ENCODE peak calls at places on chromosomes 5 and 9, in six cellular contexts. P is GM04503, C is kidney epithelial cell, Z is upper lobe of right lung, J is HEK293T, E is NCI-H82. G is an unnamed sample.

GRCh38 chr9:129109504-129109903 is 1.1 kb downstream of the CRAT start:
- DNase-seq in P (no peak), C (no peak), Z (no peak), J (peak), E (peak), G (peak)

GRCh38 chr5:173734716-173735115 is 118.3 kb upstream of the BOD1 start:
- DNase-seq in P (no peak), C (no peak), Z (no peak), J (no peak), E (no peak), G (no peak)

GRCh38 chr5:142906863-142907671 is 136.9 kb downstream of the ARHGAP26 start:
- DNase-seq in P (no peak), C (no peak), Z (no peak), J (no peak), E (peak), G (peak)

GRCh38 chr5:116763987-116764866 is 189.6 kb upstream of the SEMA6A start:
- DNase-seq in P (no peak), C (no peak), Z (no peak), J (no peak), E (no peak), G (no peak)

GRCh38 chr5:91425046-91425445 is 41.9 kb upstream of the ARRDC3 start:
- DNase-seq in P (no peak), C (no peak), Z (no peak), J (no peak), E (no peak), G (no peak)

GRCh38 chr9:2385746-2386145 is 235.8 kb upstream of the VLDLR start:
- DNase-seq in P (no peak), C (no peak), Z (no peak), J (no peak), E (peak), G (no peak)

GRCh38 chr9:26260238-26260637 is 582.0 kb upstream of the TUSC1 start:
- DNase-seq in P (no peak), C (no peak), Z (no peak), J (no peak), E (no peak), G (peak)

GRCh38 chr9:101387871-101388506 is 3.2 kb upstream of the BAAT start:
- DNase-seq in P (no peak), C (peak), Z (no peak), J (peak), E (peak), G (peak)

GRCh38 chr5:171808951-171809350 is 23.3 kb downstream of the SMIM23 start:
- DNase-seq in P (peak), C (no peak), Z (no peak), J (no peak), E (no peak), G (no peak)

GRCh38 chr5:63743096-63743798 is 219.0 kb downstream of the HTR1A start:
- DNase-seq in P (no peak), C (no peak), Z (no peak), J (no peak), E (no peak), G (peak)

GRCh38 chr9:101376117-101376866 is 8.5 kb downstream of the BAAT start:
- DNase-seq in P (peak), C (no peak), Z (no peak), J (no peak), E (no peak), G (no peak)

GRCh38 chr5:52838306-52839015 is 50.7 kb downstream of the ITGA1 start:
- DNase-seq in P (no peak), C (no peak), Z (no peak), J (no peak), E (no peak), G (no peak)

GRCh38 chr5:175032741-175033151 is 308.4 kb downstream of the MSX2 start:
- DNase-seq in P (no peak), C (no peak), Z (no peak), J (no peak), E (no peak), G (no peak)

GRCh38 chr9:26205316-26205715 is 527.1 kb upstream of the TUSC1 start:
- DNase-seq in P (no peak), C (no peak), Z (no peak), J (no peak), E (no peak), G (no peak)

GRCh38 chr9:137007060-137007815 is 10.9 kb upstream of the CLIC3 start:
- DNase-seq in P (no peak), C (no peak), Z (no peak), J (no peak), E (no peak), G (no peak)

GRCh38 chr9:30774326-30774725 is 1610.1 kb upstream of the ACO1 start:
- DNase-seq in P (no peak), C (no peak), Z (no peak), J (peak), E (no peak), G (no peak)

GRCh38 chr5:112921031-112921832 is 795 bp downstream of the REEP5 start:
- DNase-seq in P (no peak), C (no peak), Z (peak), J (peak), E (peak), G (peak)

GRCh38 chr9:121851641-121852091 is 200.2 kb downstream of the DAB2IP start:
- DNase-seq in P (no peak), C (no peak), Z (no peak), J (no peak), E (no peak), G (no peak)

GRCh38 chr9:91163773-91164471 is 197.8 kb downstream of the AUH start:
- DNase-seq in P (no peak), C (no peak), Z (no peak), J (no peak), E (no peak), G (no peak)

GRCh38 chr9:93645149-93645889 is 68.9 kb downstream of the PHF2 start:
- DNase-seq in P (no peak), C (no peak), Z (peak), J (no peak), E (no peak), G (no peak)

GRCh38 chr5:177133845-177134652 is 476 bp downstream of the NSD1 start:
- DNase-seq in P (no peak), C (no peak), Z (peak), J (peak), E (peak), G (peak)

GRCh38 chr5:59819806-59820205 is 73.7 kb downstream of the PDE4D start:
- DNase-seq in P (no peak), C (no peak), Z (no peak), J (no peak), E (no peak), G (no peak)

GRCh38 chr9:127149010-127149409 is 26.6 kb upstream of the ANGPTL2 start:
- DNase-seq in P (no peak), C (no peak), Z (peak), J (no peak), E (no peak), G (no peak)

GRCh38 chr5:1950096-1950707 is 67.5 kb upstream of the IRX4 start:
- DNase-seq in P (no peak), C (no peak), Z (peak), J (no peak), E (no peak), G (no peak)

GRCh38 chr9:91419222-91420191 is 4.1 kb downstream of the NFIL3 start:
- DNase-seq in P (peak), C (no peak), Z (peak), J (no peak), E (no peak), G (peak)

GRCh38 chr5:107670927-107671741 is at the start of gene EFNA5:
- DNase-seq in P (no peak), C (no peak), Z (peak), J (no peak), E (peak), G (peak)

GRCh38 chr9:134662143-134662876 is 20.7 kb downstream of the COL5A1 start:
- DNase-seq in P (peak), C (no peak), Z (peak), J (no peak), E (no peak), G (peak)